ENCODE peak calls at places on chromosomes 3 and 15, in ten cellular contexts. W is adrenal gland, I is transverse colon, O is heart left ventricle, J is body of pancreas, H is endothelial cell of umbilical vein, Z is K562, D is sigmoid colon, X is suprapubic skin, L is ovary. V is an unnamed sample. For H3K36me3 and H3K9me3, the result is how much of the 10 kb centered on the place peaks cover.

GRCh38 chr3:69408542-69408941 is 22.7 kb upstream of the FRMD4B start:
- DNase-seq in X (no peak), L (no peak), H (no peak), D (no peak), Z (no peak), W (no peak), I (no peak), O (no peak), J (no peak), V (no peak)

GRCh38 chr3:72265250-72265649 is 480.3 kb upstream of the PROK2 start:
- DNase-seq in W (no peak), Z (peak), L (no peak), X (no peak), J (no peak), H (no peak), D (no peak), O (no peak), I (no peak), V (no peak)

GRCh38 chr15:44427756-44428724 is 611 bp downstream of the CTDSPL2 start:
- DNase-seq in W (peak), J (peak), H (peak), Z (peak), I (peak), X (no peak), O (no peak), D (no peak), L (no peak), V (no peak)

GRCh38 chr3:180881065-180881801 is 31.2 kb upstream of the FXR1 start:
- DNase-seq in D (no peak), J (no peak), H (no peak), Z (peak), I (no peak), X (no peak), L (no peak), W (no peak), O (no peak), V (no peak)

GRCh38 chr3:21835266-21835665 is 84.3 kb upstream of the ZNF385D start:
- DNase-seq in I (no peak), L (no peak), Z (no peak), H (no peak), W (no peak), J (no peak), O (no peak), X (no peak), D (no peak), V (no peak)

GRCh38 chr3:117606860-117607259 is 897.3 kb downstream of the TUSC7 start:
- DNase-seq in I (no peak), J (no peak), H (no peak), Z (no peak), D (no peak), O (no peak), X (no peak), W (no peak), L (no peak), V (no peak)

GRCh38 chr15:77696871-77697270 is 64.2 kb upstream of the LINGO1 start:
- DNase-seq in D (no peak), O (no peak), W (no peak), I (no peak), H (no peak), L (no peak), X (no peak), Z (no peak), J (no peak), V (no peak)

GRCh38 chr15:66647358-66647757 is 54.7 kb upstream of the SMAD6 start:
- DNase-seq in I (no peak), Z (no peak), J (no peak), H (peak), D (no peak), X (no peak), O (peak), W (no peak), L (peak), V (peak)

GRCh38 chr3:80668100-80668499 is 900.3 kb upstream of the ROBO1 start:
- DNase-seq in W (no peak), L (no peak), J (no peak), H (no peak), I (no peak), X (no peak), D (no peak), O (no peak), Z (peak), V (no peak)

GRCh38 chr15:82110144-82110543 is 64.3 kb upstream of the MEX3B start:
- DNase-seq in X (no peak), Z (peak), I (no peak), J (no peak), W (no peak), O (no peak), H (no peak), L (no peak), D (no peak), V (no peak)

GRCh38 chr3:165983284-165983683 is 146.1 kb upstream of the BCHE start:
- DNase-seq in I (no peak), L (no peak), D (no peak), W (no peak), J (no peak), X (no peak), Z (no peak), O (no peak), H (peak), V (no peak)

GRCh38 chr3:33848624-33849347 is 50.4 kb downstream of the PDCD6IP start:
- DNase-seq in W (no peak), L (no peak), J (no peak), O (no peak), I (no peak), X (no peak), D (no peak), H (peak), Z (no peak), V (no peak)

GRCh38 chr3:13235079-13235478 is 161.8 kb upstream of the IQSEC1 start:
- DNase-seq in O (no peak), Z (peak), W (no peak), L (no peak), I (no peak), H (no peak), X (no peak), J (no peak), D (no peak), V (no peak)

GRCh38 chr3:124760601-124761000 is 30.3 kb downstream of the UMPS start:
- DNase-seq in W (peak), H (no peak), O (no peak), I (no peak), D (no peak), X (no peak), Z (no peak), L (no peak), J (peak), V (no peak)

GRCh38 chr15:39434126-39434525 is 146.8 kb upstream of the THBS1 start:
- DNase-seq in O (no peak), Z (no peak), I (no peak), L (no peak), D (no peak), J (no peak), W (no peak), X (no peak), H (peak), V (no peak)

GRCh38 chr15:68379759-68380290 is 52.1 kb downstream of the ITGA11 start:
- DNase-seq in J (no peak), O (peak), X (peak), H (peak), Z (no peak), I (no peak), L (no peak), D (peak), W (peak), V (peak)

GRCh38 chr3:64459711-64460110 is 228.1 kb downstream of the ADAMTS9 start:
- DNase-seq in O (no peak), J (no peak), L (no peak), W (no peak), X (no peak), I (no peak), D (no peak), H (no peak), Z (no peak), V (no peak)

GRCh38 chr3:50003766-50004278 is 63.9 kb downstream of the RBM6 start:
- DNase-seq in L (no peak), H (no peak), O (no peak), D (no peak), J (no peak), X (no peak), Z (no peak), W (no peak), I (no peak), V (no peak)
- H3K36me3 ChIP-seq in L (under half), H (under half), O (under half), D (under half), J (under half), X (under half), Z (under half), W (under half), I (under half), V (under half)

DNA sequence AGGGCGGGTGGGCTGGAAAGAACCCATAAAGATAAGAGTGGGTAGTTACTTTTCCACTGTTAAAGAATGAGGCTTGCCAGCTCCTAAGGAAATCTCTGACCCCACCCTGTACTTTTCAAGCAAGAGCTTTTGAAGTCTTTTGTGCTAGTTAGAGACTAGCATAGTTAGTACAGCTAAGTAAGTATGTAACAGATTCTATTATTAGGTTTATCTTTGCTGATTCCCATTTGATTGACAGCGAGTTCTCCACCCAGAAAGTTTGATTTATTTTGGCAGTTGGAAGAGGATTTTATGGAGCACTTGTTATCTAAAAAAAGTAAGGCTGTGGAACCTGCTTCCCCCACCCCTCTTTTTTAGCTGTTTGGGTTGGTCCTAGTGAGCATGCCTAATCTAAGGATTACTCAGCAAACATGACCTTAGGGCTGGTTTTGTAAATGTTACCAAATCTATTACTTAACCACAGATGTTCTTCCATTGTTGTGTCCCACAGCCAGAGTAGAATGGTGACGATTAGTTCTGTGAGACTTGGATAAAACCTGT is 57.6 kb downstream of the FNDC3B start:
- DNase-seq in I (no peak), D (no peak), Z (peak), O (no peak), X (no peak), J (peak), H (peak), W (no peak), L (no peak), V (no peak)
- TF ChIP-seq POLR2A in I (no peak), D (no peak), Z (no peak), O (no peak), X (no peak), J (no peak), H (no peak), W (no peak), L (no peak), V (no peak)

DNA sequence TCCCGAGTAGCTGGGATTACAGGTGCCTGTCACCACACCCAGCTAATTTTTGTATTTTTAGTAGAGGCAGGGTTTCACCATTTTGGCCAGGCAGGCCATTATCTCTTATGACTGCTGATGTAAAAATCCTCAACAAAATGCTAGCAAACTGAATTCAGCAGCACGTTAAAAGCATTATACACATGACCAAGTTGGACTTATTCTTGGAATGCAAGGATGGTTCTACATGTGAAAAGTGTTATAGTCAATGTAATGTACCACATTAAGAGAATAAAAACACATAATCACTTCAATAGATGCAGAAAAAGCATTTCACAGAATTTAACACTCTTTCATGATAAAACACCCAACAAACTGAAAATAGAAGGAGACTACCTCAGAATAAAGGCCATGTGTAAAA is 20.2 kb downstream of the RNF13 start:
- DNase-seq in H (peak), Z (no peak), D (no peak), X (no peak), J (no peak), O (no peak), L (no peak), W (no peak), I (no peak), V (no peak)
- H3K9me3 ChIP-seq in H (under half), Z (under half), D (under half), X (under half), J (under half), O (under half), L (under half), W (under half), I (under half), V (under half)

GRCh38 chr3:123094492-123094891 is 27.7 kb downstream of the PDIA5 start:
- DNase-seq in D (no peak), J (no peak), O (no peak), Z (no peak), L (no peak), W (no peak), X (peak), I (no peak), H (no peak), V (no peak)
- H3K36me3 ChIP-seq in D (under half), J (under half), O (under half), Z (half or more), L (under half), W (under half), X (under half), I (under half), H (under half), V (under half)

DNA sequence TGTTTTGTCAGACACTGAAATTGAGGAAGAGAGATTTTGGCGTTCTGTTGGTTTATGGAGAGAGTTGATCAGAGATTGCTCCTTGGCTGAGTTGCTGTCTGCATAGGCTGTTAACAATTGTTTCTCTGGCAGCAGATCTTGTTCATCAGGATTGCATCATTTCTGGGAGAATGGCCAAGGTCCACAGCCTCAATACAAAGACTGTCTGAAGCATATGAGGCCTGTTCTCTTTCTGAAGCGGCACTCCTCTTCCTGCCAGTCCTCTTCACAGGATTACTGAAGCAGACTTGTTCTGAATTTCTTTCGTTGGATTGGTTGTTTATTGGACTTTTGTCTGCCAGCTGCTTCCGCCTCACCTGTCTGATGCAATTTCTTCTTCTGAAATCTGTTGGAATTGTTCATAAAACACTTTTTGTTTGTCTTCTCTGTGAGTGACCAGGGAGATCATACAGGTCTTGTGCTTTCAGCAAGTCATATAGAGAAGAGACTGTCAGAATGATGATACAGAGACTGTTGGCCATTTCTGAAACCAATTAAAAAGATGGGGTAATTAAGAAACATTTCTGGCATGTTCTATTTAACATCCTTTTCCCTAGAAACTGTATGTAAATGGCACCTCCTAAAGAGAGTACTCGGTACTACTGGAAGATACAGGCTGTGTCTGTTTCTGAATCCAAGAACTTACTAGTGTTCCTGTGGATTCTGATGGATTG is 25.5 kb downstream of the SETD5 start:
- DNase-seq in D (peak), H (peak), X (no peak), I (peak), Z (peak), O (peak), L (peak), J (peak), W (peak), V (peak)
- TF ChIP-seq POLR2A in D (no peak), H (peak), X (no peak), I (peak), Z (no peak), O (no peak), L (no peak), J (peak), W (peak), V (no peak)

GRCh38 chr3:25677121-25677520 is 12.4 kb upstream of the TOP2B start:
- DNase-seq in W (no peak), H (no peak), I (no peak), D (no peak), L (no peak), J (no peak), Z (no peak), X (no peak), O (no peak), V (no peak)

GRCh38 chr3:25679166-25679565 is 14.5 kb upstream of the TOP2B start:
- DNase-seq in D (no peak), L (no peak), J (no peak), O (no peak), Z (no peak), I (no peak), H (no peak), W (no peak), X (no peak), V (no peak)

GRCh38 chr3:25678581-25678980 is 13.9 kb upstream of the TOP2B start:
- DNase-seq in L (no peak), X (no peak), I (no peak), D (no peak), Z (no peak), J (no peak), H (no peak), O (no peak), W (no peak), V (no peak)

GRCh38 chr3:25683410-25683809 is 18.7 kb upstream of the TOP2B start:
- DNase-seq in O (no peak), I (no peak), J (no peak), W (no peak), H (no peak), L (no peak), X (no peak), D (no peak), Z (no peak), V (no peak)

DNA sequence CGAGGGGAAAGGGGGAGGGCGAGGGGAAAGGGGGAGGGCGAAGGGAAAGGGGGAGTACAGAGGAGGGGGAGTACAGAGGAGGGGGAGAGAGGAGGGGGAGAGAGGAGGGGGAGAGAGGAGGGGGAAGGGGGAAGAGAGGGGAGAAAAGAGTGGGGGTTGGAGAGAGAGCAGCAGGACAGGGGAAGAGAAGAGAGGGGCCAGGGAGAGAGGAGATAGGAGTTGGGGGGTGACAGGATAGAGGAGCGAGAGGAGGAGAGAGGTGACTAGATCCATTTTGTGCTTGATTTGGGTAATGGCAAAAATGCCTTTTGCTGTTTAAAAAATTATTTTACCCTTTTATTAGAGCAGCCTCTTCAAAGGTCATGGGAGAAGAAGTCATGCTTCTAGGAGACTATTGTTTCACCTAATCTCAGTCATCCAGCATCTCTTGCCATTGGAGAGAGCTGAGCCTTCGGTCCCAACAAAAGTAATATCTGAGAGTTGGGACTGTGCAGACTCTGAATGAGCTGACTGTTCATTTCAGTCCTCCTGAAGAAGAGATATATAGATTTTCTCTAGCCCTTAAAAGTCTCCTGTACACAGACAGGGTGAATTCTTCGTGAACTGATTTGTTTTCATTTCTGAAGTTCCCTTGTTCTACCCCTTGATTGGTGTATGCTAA is 15.1 kb upstream of the TOP2B start:
- DNase-seq in W (no peak), I (no peak), J (no peak), X (no peak), L (no peak), O (no peak), Z (peak), D (no peak), H (no peak), V (no peak)
- H3K9me3 ChIP-seq in W (under half), I (under half), J (under half), X (under half), L (under half), O (under half), Z (under half), D (under half), H (under half), V (under half)

GRCh38 chr3:48178072-48178471 is 10.1 kb downstream of the CDC25A start:
- DNase-seq in I (no peak), O (no peak), J (no peak), Z (no peak), L (no peak), D (no peak), W (no peak), H (no peak), X (no peak), V (no peak)
- H3K36me3 ChIP-seq in I (under half), O (under half), J (under half), Z (half or more), L (under half), D (under half), W (under half), H (under half), X (under half), V (under half)

DNA sequence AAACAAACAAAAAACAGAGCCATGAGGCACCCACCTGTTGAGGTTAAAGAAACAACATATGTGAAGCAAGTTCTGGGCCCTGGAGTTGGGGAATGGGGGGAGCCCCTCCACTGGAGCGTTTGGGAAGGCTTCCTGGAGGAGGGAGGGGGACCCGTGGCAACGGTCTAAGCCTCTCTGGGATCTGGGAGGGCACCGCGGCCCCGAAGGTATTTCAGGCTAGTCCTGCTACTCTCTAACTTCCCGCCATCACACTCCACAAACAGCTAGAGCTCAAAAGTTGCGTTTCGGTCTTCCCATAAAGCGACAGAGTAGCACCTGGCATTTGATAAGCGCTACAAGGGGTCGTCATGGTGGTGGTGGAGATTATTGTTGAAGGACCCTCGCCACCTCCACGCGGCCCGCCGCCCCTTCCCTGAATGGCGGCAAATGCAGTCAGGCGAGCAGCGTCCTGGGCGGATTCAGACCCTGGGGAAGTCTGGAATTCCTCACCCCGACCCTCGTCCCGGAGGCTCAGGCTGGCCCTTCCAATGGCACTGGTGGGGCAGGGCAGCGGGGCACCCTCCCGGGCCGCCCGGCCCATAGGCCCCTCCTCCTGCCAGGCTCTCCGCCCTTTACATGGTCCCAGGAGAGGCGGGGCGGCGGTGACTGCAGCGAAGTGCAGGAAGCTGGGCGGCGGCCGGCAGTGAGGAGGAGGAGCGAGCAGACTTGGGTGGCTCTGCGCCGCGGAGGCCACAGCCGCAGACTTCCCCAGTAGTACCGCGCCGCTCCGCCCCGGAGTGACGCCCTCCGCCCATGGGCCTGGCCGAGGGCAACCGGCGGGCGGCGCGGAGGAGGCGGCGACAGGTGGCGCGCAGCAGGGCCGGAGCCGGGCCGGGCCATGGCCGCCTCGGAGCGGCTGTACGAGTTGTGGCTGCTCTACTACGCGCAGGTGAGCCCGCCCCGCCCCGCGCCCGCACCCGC is at the start of gene NBEAL2:
- DNase-seq in J (peak), D (peak), W (peak), X (peak), H (peak), O (peak), Z (peak), L (peak), I (peak), V (peak)
- TF ChIP-seq POLR2A in J (peak), D (peak), W (peak), X (no peak), H (peak), O (peak), Z (peak), L (peak), I (peak), V (peak)

GRCh38 chr3:31652296-31652695 is 119.6 kb downstream of the STT3B start:
- DNase-seq in X (no peak), H (no peak), Z (no peak), J (no peak), D (no peak), I (no peak), O (no peak), W (no peak), L (no peak), V (no peak)
- H3K9me3 ChIP-seq in X (half or more), H (under half), Z (under half), J (under half), D (under half), I (half or more), O (under half), W (under half), L (under half), V (half or more)